ENCODE peak calls at places on chromosomes 1 and 21, in nine cellular contexts. M, V, U, W, X, E, I, B and H are unnamed samples.

GRCh38 chr1:204992499-204992898 is 50.5 kb upstream of the CNTN2 start:
- DNase-seq in M (no peak), V (no peak), U (no peak), W (no peak), X (no peak), E (no peak), I (no peak), B (no peak), H (no peak)

GRCh38 chr1:15843826-15844572 is 3.5 kb upstream of the SPEN start:
- DNase-seq in M (no peak), V (no peak), U (no peak), W (no peak), X (no peak), E (no peak), I (peak; percentile 48), B (peak; percentile 67), H (no peak)

GRCh38 chr1:33949570-33949969 is 85.7 kb downstream of the HMGB4 start:
- DNase-seq in M (no peak), V (no peak), U (no peak), W (no peak), X (no peak), E (no peak), I (no peak), B (no peak), H (no peak)

GRCh38 chr1:8903908-8904650 is 25.6 kb upstream of the ENO1 start:
- DNase-seq in M (peak; percentile 60), V (peak; percentile 96), U (peak; percentile 79), W (no peak), X (peak; percentile 98), E (peak; percentile 70), I (peak; percentile 93), B (peak; percentile 98), H (peak; percentile 97)

GRCh38 chr1:21933397-21934248 is 3.5 kb downstream of the HSPG2 start:
- DNase-seq in M (peak; percentile 67), V (no peak), U (peak; percentile 92), W (peak; percentile 82), X (peak; percentile 73), E (no peak), I (no peak), B (no peak), H (no peak)

GRCh38 chr1:24021403-24022266 is 41.5 kb upstream of the SRSF10 start:
- DNase-seq in M (no peak), V (no peak), U (no peak), W (peak; percentile 57), X (no peak), E (no peak), I (no peak), B (no peak), H (no peak)

GRCh38 chr1:38888423-38889333 is 7.3 kb upstream of the GJA9 start:
- DNase-seq in M (no peak), V (no peak), U (no peak), W (no peak), X (no peak), E (no peak), I (no peak), B (no peak), H (no peak)

GRCh38 chr1:209325492-209325891 is 258.0 kb upstream of the CAMK1G start:
- DNase-seq in M (no peak), V (no peak), U (no peak), W (no peak), X (peak; percentile 83), E (no peak), I (no peak), B (no peak), H (no peak)

GRCh38 chr1:112712701-112713128 is 2.4 kb downstream of the PPM1J start:
- DNase-seq in M (no peak), V (no peak), U (no peak), W (no peak), X (no peak), E (no peak), I (no peak), B (no peak), H (no peak)

GRCh38 chr1:112715264-112716053 is at the start of gene PPM1J:
- DNase-seq in M (peak; percentile 96), V (peak; percentile 95), U (peak; percentile 100), W (peak; percentile 98), X (peak; percentile 97), E (peak; percentile 79), I (peak; percentile 92), B (peak; percentile 50), H (peak; percentile 92)

GRCh38 chr1:112714313-112715263 is 544 bp downstream of the PPM1J start:
- DNase-seq in M (no peak), V (no peak), U (peak; percentile 87), W (peak; percentile 58), X (peak; percentile 20), E (no peak), I (no peak), B (no peak), H (peak; percentile 13)

GRCh38 chr1:112712191-112712590 is 2.9 kb downstream of the PPM1J start:
- DNase-seq in M (no peak), V (no peak), U (peak; percentile 68), W (no peak), X (no peak), E (no peak), I (no peak), B (no peak), H (no peak)

DNA sequence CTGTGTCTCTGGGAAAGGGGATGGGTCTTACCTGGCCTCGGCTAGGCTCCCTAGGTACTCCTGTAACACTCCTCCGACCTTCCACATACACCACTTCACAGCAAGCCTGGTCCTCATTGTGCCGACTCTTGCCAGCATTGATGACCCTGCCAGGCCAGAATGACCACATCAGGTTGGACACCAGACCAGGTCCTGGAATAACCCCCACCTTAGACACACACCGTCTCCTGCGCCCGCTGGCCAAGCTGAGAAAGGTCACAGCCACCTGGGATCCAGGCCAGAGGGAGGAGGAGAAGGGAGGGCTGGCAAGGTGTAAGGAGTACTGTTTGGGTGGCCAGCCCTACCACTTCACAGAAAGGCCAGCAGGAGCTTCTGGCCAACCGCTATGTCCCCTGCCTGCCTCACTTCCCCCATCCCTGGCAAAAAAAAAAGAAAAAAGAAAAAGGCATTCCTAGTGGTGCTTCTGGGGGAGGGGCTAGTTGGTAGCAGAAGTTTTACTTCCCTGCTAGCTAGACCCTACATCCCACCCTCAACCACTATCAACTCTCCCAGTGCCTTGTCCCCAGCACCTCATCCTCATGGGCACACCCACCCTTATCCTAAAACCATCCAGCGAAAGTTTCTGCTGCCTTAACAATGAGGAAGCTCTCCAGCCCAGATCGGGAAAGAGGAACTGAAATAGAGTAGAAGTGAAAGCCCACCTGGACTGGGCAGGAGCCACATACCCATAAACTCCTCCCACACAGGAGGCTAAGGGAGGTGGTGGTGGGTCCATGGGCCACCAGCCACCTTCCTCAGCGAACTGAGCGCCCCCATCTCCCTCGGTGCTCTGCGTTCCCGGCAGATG is 1.4 kb downstream of the PPM1J start:
- DNase-seq in M (no peak), V (no peak), U (peak; percentile 70), W (no peak), X (no peak), E (no peak), I (no peak), B (no peak), H (no peak)
- H3K4me3 ChIP-seq in M (peak overlapping the region; percentile 72), V (peak overlapping the region; percentile 59), U (no peak overlapping the region), W (peak overlapping the region; percentile 55), X (peak overlapping the region; percentile 70), E (no peak overlapping the region), I (peak overlapping the region; percentile 63), B (peak overlapping the region; percentile 60), H (peak overlapping the region; percentile 61)

DNA sequence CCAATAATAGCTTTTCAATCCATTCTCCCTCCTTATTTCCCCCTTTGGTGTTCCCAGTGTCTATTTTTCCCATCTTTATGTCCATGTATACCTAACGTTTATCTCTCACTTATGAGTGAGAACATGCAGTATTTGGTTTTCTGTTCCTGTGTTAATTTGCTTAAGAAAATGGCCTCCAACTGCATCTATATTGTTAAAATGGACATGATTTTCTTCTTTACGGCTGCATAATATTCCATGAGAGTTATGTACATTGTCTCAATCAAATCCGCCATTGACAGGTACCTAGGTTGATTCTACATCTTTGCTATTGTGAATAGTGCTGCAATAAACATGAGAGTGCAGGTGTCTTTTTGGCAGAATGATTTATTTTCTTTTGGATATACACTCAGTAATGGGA is 126.7 kb downstream of the CTH start:
- DNase-seq in M (no peak), V (no peak), U (no peak), W (no peak), X (no peak), E (no peak), I (no peak), B (no peak), H (no peak)
- TF ChIP-seq CTCF in M (no peak), V (no peak), U (no peak), W (no peak), X (no peak), E (no peak), I (no peak), B (no peak), H (no peak)

GRCh38 chr1:155196103-155196892 is 11.4 kb downstream of the THBS3 start:
- DNase-seq in M (no peak), V (no peak), U (peak; percentile 72), W (no peak), X (no peak), E (no peak), I (peak; percentile 32), B (no peak), H (no peak)

GRCh38 chr1:155191904-155192303 is 15.8 kb downstream of the THBS3 start:
- DNase-seq in M (no peak), V (no peak), U (peak; percentile 81), W (no peak), X (no peak), E (no peak), I (no peak), B (no peak), H (no peak)

GRCh38 chr1:155193275-155193990 is 14.3 kb downstream of the THBS3 start:
- DNase-seq in M (peak; percentile 86), V (peak; percentile 91), U (peak; percentile 98), W (peak; percentile 87), X (peak; percentile 96), E (peak; percentile 84), I (peak; percentile 95), B (peak; percentile 74), H (peak; percentile 93)

GRCh38 chr1:155195201-155196102 is 12.2 kb downstream of the THBS3 start:
- DNase-seq in M (peak; percentile 47), V (no peak), U (peak; percentile 30), W (no peak), X (no peak), E (peak; percentile 48), I (no peak), B (no peak), H (no peak)

DNA sequence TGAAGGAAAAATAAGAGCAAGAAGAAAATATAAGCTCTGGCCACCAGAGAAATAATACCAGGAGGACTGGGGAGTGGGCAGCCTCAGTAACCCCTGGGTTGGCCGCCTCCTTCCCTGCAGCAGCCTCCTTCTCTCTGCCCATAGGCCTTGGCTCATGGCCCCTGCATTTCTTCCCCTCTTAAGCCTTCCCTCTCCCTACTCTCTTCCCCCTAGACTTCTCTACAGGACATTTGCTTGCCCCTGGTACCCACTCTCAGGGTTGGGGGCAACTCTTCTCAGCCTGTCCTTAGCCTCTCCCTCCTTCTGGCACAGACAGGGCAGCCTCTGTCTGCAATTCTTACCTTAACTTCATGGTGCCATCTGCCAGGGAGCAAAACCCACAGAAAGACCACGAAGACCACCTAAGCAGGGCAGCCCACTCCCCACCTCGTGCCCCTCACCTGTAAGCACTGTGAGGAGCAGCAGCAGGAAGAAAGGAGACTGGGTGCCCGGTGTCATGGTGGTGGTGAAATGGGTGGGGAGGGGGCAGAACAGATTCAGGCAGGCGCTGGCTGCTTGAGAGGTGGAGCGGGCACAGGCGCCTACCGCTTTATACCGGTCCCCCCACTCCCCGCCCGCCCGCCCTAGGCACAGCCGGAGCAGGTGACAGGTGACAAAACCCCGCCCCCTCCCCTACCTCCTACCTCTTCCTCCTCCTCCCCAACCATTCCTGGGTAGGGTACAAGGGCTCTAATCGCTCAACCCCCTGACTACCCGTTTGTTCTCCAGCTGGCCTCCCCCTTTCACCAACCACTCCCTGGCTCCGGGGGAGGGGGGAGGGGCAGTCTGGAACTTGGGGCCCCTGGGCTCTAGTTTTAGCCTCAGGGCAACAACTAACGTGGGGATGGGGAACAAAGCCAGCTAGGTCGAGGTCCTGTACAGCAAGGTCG is 15.1 kb downstream of the THBS3 start:
- DNase-seq in M (no peak), V (no peak), U (peak; percentile 95), W (no peak), X (peak; percentile 46), E (no peak), I (no peak), B (no peak), H (no peak)
- H3K4me3 ChIP-seq in M (peak overlapping the region; percentile 45), V (peak overlapping the region; percentile 61), U (peak overlapping the region; percentile 69), W (peak overlapping the region; percentile 52), X (peak overlapping the region; percentile 70), E (peak overlapping the region; percentile 79), I (peak overlapping the region; percentile 48), B (peak overlapping the region; percentile 51), H (peak overlapping the region; percentile 68)

GRCh38 chr21:29155118-29155932 is 24.9 kb downstream of the MAP3K7CL start:
- DNase-seq in M (peak; percentile 15), V (peak; percentile 80), U (peak; percentile 84), W (peak; percentile 74), X (peak; percentile 39), E (no peak), I (peak; percentile 70), B (peak; percentile 59), H (peak; percentile 94)
- TF ChIP-seq CTCF in M (no peak), V (peak; percentile 9), U (no peak), W (no peak), X (no peak), E (no peak), I (no peak), B (no peak), H (peak; percentile 12)